ENCODE peak calls at places on chromosome 6, in ten cellular contexts. Z, B, U, C, I, H, S, W, Y and R are unnamed samples.
A peak's percentile ranks its signal among the peaks of the same experiment; 100 is the strongest.

GRCh38 chr6:138115877-138116660 is 8.8 kb upstream of the PERP start:
- DNase-seq in Z (no peak), B (peak; percentile 66), U (peak; percentile 43), C (peak; percentile 42), I (peak; percentile 64), H (peak; percentile 39), S (peak; percentile 50), W (peak; percentile 45), Y (no peak), R (peak; percentile 69)

GRCh38 chr6:116005508-116005855 is 55.2 kb downstream of the FRK start:
- DNase-seq in Z (no peak), B (no peak), U (no peak), C (no peak), I (no peak), H (no peak), S (no peak), W (no peak), Y (no peak), R (no peak)

GRCh38 chr6:168695701-168696100 is 254.7 kb downstream of the SMOC2 start:
- DNase-seq in Z (no peak), B (no peak), U (no peak), C (no peak), I (no peak), H (no peak), S (no peak), W (no peak), Y (no peak), R (no peak)

GRCh38 chr6:158383057-158383456 is 70.8 kb downstream of the TULP4 start:
- DNase-seq in Z (no peak), B (no peak), U (no peak), C (no peak), I (no peak), H (no peak), S (no peak), W (no peak), Y (no peak), R (no peak)

GRCh38 chr6:1122083-1122482 is 189.8 kb upstream of the FOXQ1 start:
- DNase-seq in Z (no peak), B (no peak), U (no peak), C (no peak), I (no peak), H (no peak), S (no peak), W (no peak), Y (no peak), R (no peak)

GRCh38 chr6:71393471-71393870 is 104.9 kb downstream of the OGFRL1 start:
- DNase-seq in Z (no peak), B (no peak), U (no peak), C (no peak), I (no peak), H (no peak), S (no peak), W (no peak), Y (no peak), R (no peak)

GRCh38 chr6:167767715-167768107 is 59.0 kb upstream of the AFDN start:
- DNase-seq in Z (no peak), B (no peak), U (no peak), C (no peak), I (no peak), H (no peak), S (no peak), W (no peak), Y (no peak), R (no peak)

GRCh38 chr6:11552390-11552789 is 14.8 kb downstream of the TMEM170B start:
- DNase-seq in Z (no peak), B (no peak), U (no peak), C (no peak), I (no peak), H (no peak), S (no peak), W (no peak), Y (no peak), R (no peak)

GRCh38 chr6:32790306-32790705 is 26.5 kb downstream of the HLA-DOB start:
- DNase-seq in Z (no peak), B (no peak), U (no peak), C (no peak), I (no peak), H (no peak), S (no peak), W (no peak), Y (no peak), R (no peak)

GRCh38 chr6:116101298-116101718 is 655 bp downstream of the NT5DC1 start:
- DNase-seq in Z (peak; percentile 93), B (no peak), U (no peak), C (peak; percentile 86), I (no peak), H (peak; percentile 75), S (no peak), W (peak; percentile 84), Y (peak; percentile 83), R (peak; percentile 91)

GRCh38 chr6:1624071-1624847 is 14.5 kb downstream of the FOXC1 start:
- DNase-seq in Z (peak; percentile 90), B (peak; percentile 47), U (no peak), C (no peak), I (peak; percentile 17), H (no peak), S (no peak), W (no peak), Y (no peak), R (no peak)

GRCh38 chr6:133568970-133569889 is 319.7 kb upstream of the TCF21 start:
- DNase-seq in Z (no peak), B (peak; percentile 52), U (no peak), C (peak; percentile 14), I (no peak), H (peak; percentile 35), S (peak; percentile 42), W (no peak), Y (no peak), R (peak; percentile 70)

GRCh38 chr6:166157930-166158617 is 9.6 kb downstream of the TBXT start:
- DNase-seq in Z (no peak), B (no peak), U (no peak), C (no peak), I (no peak), H (no peak), S (no peak), W (no peak), Y (no peak), R (no peak)

GRCh38 chr6:39102821-39103136 is 12.2 kb downstream of the SAYSD1 start:
- DNase-seq in Z (no peak), B (no peak), U (no peak), C (no peak), I (no peak), H (no peak), S (no peak), W (no peak), Y (no peak), R (no peak)

GRCh38 chr6:15781890-15782289 is 119.1 kb upstream of the DTNBP1 start:
- DNase-seq in Z (no peak), B (no peak), U (no peak), C (no peak), I (no peak), H (no peak), S (no peak), W (no peak), Y (no peak), R (no peak)

DNA sequence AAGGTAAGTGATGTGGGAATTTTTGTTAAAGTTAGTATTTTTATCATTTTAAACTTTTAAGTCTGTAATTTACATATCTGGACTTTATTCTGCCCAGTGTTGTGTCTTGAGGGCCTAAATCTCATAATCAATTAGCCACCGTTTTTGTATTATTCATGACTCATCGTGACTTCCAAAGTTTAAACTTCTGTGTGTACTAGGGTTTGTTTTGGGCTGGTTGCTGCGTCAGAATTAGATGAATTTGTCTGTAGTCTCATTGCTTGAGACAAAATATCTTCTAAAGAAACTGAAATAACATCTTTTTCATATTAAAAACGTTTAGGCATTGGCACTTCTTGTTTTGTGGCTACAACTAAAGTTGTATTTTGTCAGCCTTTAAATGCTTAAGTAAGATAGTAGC is 41.3 kb downstream of the CDYL start:
- DNase-seq in Z (no peak), B (no peak), U (no peak), C (no peak), I (no peak), H (no peak), S (no peak), W (no peak), Y (no peak), R (no peak)
- H3K9me3 ChIP-seq in Z (no peaks in the 10 kb centered on the region), B (no peaks in the 10 kb centered on the region), U (no peaks in the 10 kb centered on the region), C (no peaks in the 10 kb centered on the region), I (no peaks in the 10 kb centered on the region), H (no peaks in the 10 kb centered on the region), S (no peaks in the 10 kb centered on the region), W (no peaks in the 10 kb centered on the region), Y (no peaks in the 10 kb centered on the region), R (no peaks in the 10 kb centered on the region)

GRCh38 chr6:3825331-3825831 is 23.8 kb upstream of the FAM50B start:
- DNase-seq in Z (peak; percentile 87), B (peak; percentile 71), U (no peak), C (no peak), I (peak; percentile 49), H (peak; percentile 54), S (peak; percentile 64), W (peak; percentile 46), Y (peak; percentile 63), R (no peak)
- H3K4me3 ChIP-seq in Z (peak overlapping the region; percentile 40), B (peak overlapping the region; percentile 55), U (no peak overlapping the region), C (peak overlapping the region; percentile 2), I (peak overlapping the region; percentile 2), H (peak overlapping the region; percentile 18), S (peak overlapping the region; percentile 13), W (no peak overlapping the region), Y (peak overlapping the region; percentile 46), R (no peak overlapping the region)

GRCh38 chr6:110799655-110800054 is 15.6 kb downstream of the CDK19 start:
- DNase-seq in Z (no peak), B (no peak), U (no peak), C (no peak), I (no peak), H (no peak), S (no peak), W (no peak), Y (no peak), R (no peak)

GRCh38 chr6:110799181-110799580 is 16.1 kb downstream of the CDK19 start:
- DNase-seq in Z (no peak), B (no peak), U (no peak), C (no peak), I (no peak), H (no peak), S (no peak), W (no peak), Y (no peak), R (no peak)

GRCh38 chr6:110800181-110800838 is 15.0 kb downstream of the CDK19 start:
- DNase-seq in Z (no peak), B (no peak), U (no peak), C (no peak), I (no peak), H (no peak), S (no peak), W (no peak), Y (no peak), R (no peak)

DNA sequence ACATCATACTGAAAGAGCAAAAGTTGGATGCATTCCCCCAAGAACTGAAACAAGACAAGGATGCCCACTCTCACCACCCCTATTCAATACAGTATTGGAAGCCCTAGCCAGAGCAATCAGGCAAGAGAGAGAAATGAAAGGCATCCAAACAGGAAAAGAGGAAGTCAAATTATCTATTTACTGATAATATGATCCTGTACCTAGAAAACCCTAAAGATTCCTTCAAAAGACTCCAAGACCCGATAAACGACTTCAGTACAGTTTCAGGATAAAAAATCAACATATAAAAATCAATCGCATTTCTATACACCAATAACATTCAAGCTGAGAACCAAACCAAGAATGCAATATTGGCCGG is 14.5 kb downstream of the CDK19 start:
- DNase-seq in Z (no peak), B (no peak), U (no peak), C (no peak), I (no peak), H (no peak), S (no peak), W (no peak), Y (no peak), R (no peak)
- H3K4me1 ChIP-seq in Z (no peaks in the 10 kb centered on the region), B (peaks cover 4% of the 10 kb centered on the region), U (no peaks in the 10 kb centered on the region), C (peaks cover 8% of the 10 kb centered on the region), I (no peaks in the 10 kb centered on the region), H (no peaks in the 10 kb centered on the region), S (peaks cover 5% of the 10 kb centered on the region), W (peaks cover 2% of the 10 kb centered on the region), Y (peaks cover 3% of the 10 kb centered on the region), R (peaks cover 4% of the 10 kb centered on the region)

GRCh38 chr6:169977434-169978265 is 226.2 kb downstream of the ERMARD start:
- DNase-seq in Z (peak; percentile 34), B (no peak), U (no peak), C (no peak), I (no peak), H (no peak), S (peak; percentile 6), W (no peak), Y (no peak), R (no peak)
- H3K9me3 ChIP-seq in Z (no peaks in the 10 kb centered on the region), B (no peaks in the 10 kb centered on the region), U (no peaks in the 10 kb centered on the region), C (no peaks in the 10 kb centered on the region), I (no peaks in the 10 kb centered on the region), H (no peaks in the 10 kb centered on the region), S (no peaks in the 10 kb centered on the region), W (no peaks in the 10 kb centered on the region), Y (no peaks in the 10 kb centered on the region), R (no peaks in the 10 kb centered on the region)